ENCODE peak calls at places on chromosome 21, in eight cellular contexts. One of them, this sample, is unnamed.

GRCh38 chr21:15771311-15771710 is 41.5 kb downstream of the USP25 start:
- DNase-seq in sigmoid colon: no peak
- DNase-seq in psoas muscle: no peak
- DNase-seq in AG04450: no peak
- DNase-seq in tibial artery: no peak
- DNase-seq in ovary: no peak
- DNase-seq in upper lobe of left lung: no peak
- DNase-seq in HCT116: no peak
- DNase-seq in this sample: no peak

GRCh38 chr21:28283652-28284490 is 708.8 kb downstream of the LTN1 start:
- DNase-seq in psoas muscle: no peak
- DNase-seq in AG04450: peak
- DNase-seq in ovary: no peak
- DNase-seq in tibial artery: no peak
- DNase-seq in sigmoid colon: no peak
- DNase-seq in HCT116: no peak
- DNase-seq in upper lobe of left lung: no peak
- DNase-seq in this sample: no peak

GRCh38 chr21:15240846-15241245 is 176.0 kb upstream of the NRIP1 start:
- DNase-seq in ovary: no peak
- DNase-seq in tibial artery: no peak
- DNase-seq in psoas muscle: no peak
- DNase-seq in upper lobe of left lung: no peak
- DNase-seq in AG04450: no peak
- DNase-seq in HCT116: no peak
- DNase-seq in sigmoid colon: no peak
- DNase-seq in this sample: no peak

GRCh38 chr21:38965910-38966504 is 160.3 kb downstream of the ETS2 start:
- DNase-seq in ovary: peak
- DNase-seq in upper lobe of left lung: peak
- DNase-seq in psoas muscle: no peak
- DNase-seq in HCT116: no peak
- DNase-seq in AG04450: no peak
- DNase-seq in sigmoid colon: no peak
- DNase-seq in tibial artery: no peak
- DNase-seq in this sample: no peak

GRCh38 chr21:16908087-16908486 is 604.8 kb upstream of the CXADR start:
- DNase-seq in HCT116: no peak
- DNase-seq in tibial artery: no peak
- DNase-seq in AG04450: no peak
- DNase-seq in ovary: no peak
- DNase-seq in upper lobe of left lung: peak
- DNase-seq in sigmoid colon: peak
- DNase-seq in psoas muscle: no peak
- DNase-seq in this sample: no peak

GRCh38 chr21:39029086-39029772 is 154.0 kb downstream of the PSMG1 start:
- DNase-seq in HCT116: no peak
- DNase-seq in upper lobe of left lung: no peak
- DNase-seq in ovary: no peak
- DNase-seq in tibial artery: no peak
- DNase-seq in AG04450: peak
- DNase-seq in psoas muscle: no peak
- DNase-seq in sigmoid colon: peak
- DNase-seq in this sample: no peak

GRCh38 chr21:17782051-17782450 is 37.1 kb downstream of the C21orf91 start:
- DNase-seq in ovary: no peak
- DNase-seq in HCT116: no peak
- DNase-seq in AG04450: no peak
- DNase-seq in sigmoid colon: no peak
- DNase-seq in upper lobe of left lung: no peak
- DNase-seq in tibial artery: no peak
- DNase-seq in psoas muscle: no peak
- DNase-seq in this sample: no peak

GRCh38 chr21:19987671-19988070 is 1010.5 kb upstream of the NCAM2 start:
- DNase-seq in HCT116: no peak
- DNase-seq in psoas muscle: no peak
- DNase-seq in tibial artery: no peak
- DNase-seq in AG04450: no peak
- DNase-seq in ovary: no peak
- DNase-seq in upper lobe of left lung: no peak
- DNase-seq in sigmoid colon: no peak
- DNase-seq in this sample: no peak

GRCh38 chr21:39715804-39716397 is 29.1 kb upstream of the IGSF5 start:
- DNase-seq in tibial artery: peak
- DNase-seq in ovary: peak
- DNase-seq in psoas muscle: peak
- DNase-seq in upper lobe of left lung: peak
- DNase-seq in AG04450: peak
- DNase-seq in HCT116: peak
- DNase-seq in sigmoid colon: peak
- DNase-seq in this sample: peak

GRCh38 chr21:16454371-16454770 is 724.6 kb downstream of the USP25 start:
- DNase-seq in HCT116: no peak
- DNase-seq in AG04450: no peak
- DNase-seq in sigmoid colon: no peak
- DNase-seq in ovary: no peak
- DNase-seq in psoas muscle: no peak
- DNase-seq in upper lobe of left lung: no peak
- DNase-seq in tibial artery: no peak
- DNase-seq in this sample: no peak

GRCh38 chr21:17527711-17528110 is 14.9 kb downstream of the CXADR start:
- DNase-seq in upper lobe of left lung: no peak
- DNase-seq in HCT116: no peak
- DNase-seq in psoas muscle: no peak
- DNase-seq in ovary: no peak
- DNase-seq in AG04450: no peak
- DNase-seq in tibial artery: no peak
- DNase-seq in sigmoid colon: no peak
- DNase-seq in this sample: no peak

GRCh38 chr21:25528511-25528910 is 78.8 kb downstream of the MRPL39 start:
- DNase-seq in ovary: no peak
- DNase-seq in sigmoid colon: no peak
- DNase-seq in AG04450: no peak
- DNase-seq in tibial artery: no peak
- DNase-seq in psoas muscle: no peak
- DNase-seq in HCT116: no peak
- DNase-seq in upper lobe of left lung: no peak
- DNase-seq in this sample: no peak

GRCh38 chr21:30434033-30434631 is 4.1 kb downstream of the KRTAP13-4 start:
- DNase-seq in sigmoid colon: no peak
- DNase-seq in HCT116: no peak
- DNase-seq in upper lobe of left lung: no peak
- DNase-seq in AG04450: no peak
- DNase-seq in ovary: no peak
- DNase-seq in psoas muscle: no peak
- DNase-seq in tibial artery: no peak
- DNase-seq in this sample: no peak

GRCh38 chr21:24938592-24938991 is 668.7 kb downstream of the MRPL39 start:
- DNase-seq in HCT116: no peak
- DNase-seq in psoas muscle: no peak
- DNase-seq in sigmoid colon: no peak
- DNase-seq in ovary: no peak
- DNase-seq in AG04450: no peak
- DNase-seq in tibial artery: no peak
- DNase-seq in upper lobe of left lung: no peak
- DNase-seq in this sample: no peak

GRCh38 chr21:28445081-28445830 is 547.4 kb downstream of the LTN1 start:
- DNase-seq in psoas muscle: no peak
- DNase-seq in AG04450: peak
- DNase-seq in sigmoid colon: no peak
- DNase-seq in tibial artery: no peak
- DNase-seq in HCT116: no peak
- DNase-seq in ovary: no peak
- DNase-seq in upper lobe of left lung: no peak
- DNase-seq in this sample: no peak

GRCh38 chr21:29775462-29775861 is 164.3 kb downstream of the GRIK1 start:
- DNase-seq in HCT116: no peak
- DNase-seq in psoas muscle: no peak
- DNase-seq in ovary: no peak
- DNase-seq in AG04450: no peak
- DNase-seq in tibial artery: no peak
- DNase-seq in sigmoid colon: no peak
- DNase-seq in upper lobe of left lung: no peak
- DNase-seq in this sample: no peak

GRCh38 chr21:38954450-38955059 is 148.8 kb downstream of the ETS2 start:
- DNase-seq in AG04450: no peak
- DNase-seq in upper lobe of left lung: peak
- DNase-seq in sigmoid colon: no peak
- DNase-seq in HCT116: no peak
- DNase-seq in ovary: no peak
- DNase-seq in tibial artery: no peak
- DNase-seq in psoas muscle: no peak
- DNase-seq in this sample: no peak

GRCh38 chr21:37525810-37526209 is 159.2 kb downstream of the DYRK1A start:
- DNase-seq in upper lobe of left lung: no peak
- DNase-seq in HCT116: no peak
- DNase-seq in tibial artery: no peak
- DNase-seq in ovary: no peak
- DNase-seq in sigmoid colon: no peak
- DNase-seq in psoas muscle: no peak
- DNase-seq in AG04450: no peak
- DNase-seq in this sample: no peak

GRCh38 chr21:37527103-37527502 is 160.5 kb downstream of the DYRK1A start:
- DNase-seq in sigmoid colon: no peak
- DNase-seq in tibial artery: no peak
- DNase-seq in upper lobe of left lung: no peak
- DNase-seq in ovary: no peak
- DNase-seq in psoas muscle: no peak
- DNase-seq in HCT116: no peak
- DNase-seq in AG04450: no peak
- DNase-seq in this sample: no peak

GRCh38 chr21:37529649-37530048 is 163.1 kb downstream of the DYRK1A start:
- DNase-seq in upper lobe of left lung: no peak
- DNase-seq in tibial artery: no peak
- DNase-seq in psoas muscle: no peak
- DNase-seq in ovary: no peak
- DNase-seq in HCT116: no peak
- DNase-seq in sigmoid colon: no peak
- DNase-seq in AG04450: no peak
- DNase-seq in this sample: no peak

GRCh38 chr21:37527716-37528115 is 161.1 kb downstream of the DYRK1A start:
- DNase-seq in psoas muscle: no peak
- DNase-seq in sigmoid colon: no peak
- DNase-seq in tibial artery: no peak
- DNase-seq in upper lobe of left lung: no peak
- DNase-seq in AG04450: no peak
- DNase-seq in HCT116: no peak
- DNase-seq in ovary: no peak
- DNase-seq in this sample: no peak

GRCh38 chr21:37528150-37528937 is 161.8 kb downstream of the DYRK1A start:
- DNase-seq in sigmoid colon: no peak
- DNase-seq in upper lobe of left lung: no peak
- DNase-seq in AG04450: no peak
- DNase-seq in HCT116: no peak
- DNase-seq in psoas muscle: no peak
- DNase-seq in tibial artery: no peak
- DNase-seq in ovary: no peak
- DNase-seq in this sample: no peak
- TF ChIP-seq CTCF in sigmoid colon: no peak
- TF ChIP-seq CTCF in upper lobe of left lung: no peak
- TF ChIP-seq CTCF in AG04450: no peak
- TF ChIP-seq CTCF in HCT116: no peak
- TF ChIP-seq CTCF in psoas muscle: no peak
- TF ChIP-seq CTCF in tibial artery: no peak
- TF ChIP-seq CTCF in ovary: no peak
- TF ChIP-seq CTCF in this sample: no peak

DNA sequence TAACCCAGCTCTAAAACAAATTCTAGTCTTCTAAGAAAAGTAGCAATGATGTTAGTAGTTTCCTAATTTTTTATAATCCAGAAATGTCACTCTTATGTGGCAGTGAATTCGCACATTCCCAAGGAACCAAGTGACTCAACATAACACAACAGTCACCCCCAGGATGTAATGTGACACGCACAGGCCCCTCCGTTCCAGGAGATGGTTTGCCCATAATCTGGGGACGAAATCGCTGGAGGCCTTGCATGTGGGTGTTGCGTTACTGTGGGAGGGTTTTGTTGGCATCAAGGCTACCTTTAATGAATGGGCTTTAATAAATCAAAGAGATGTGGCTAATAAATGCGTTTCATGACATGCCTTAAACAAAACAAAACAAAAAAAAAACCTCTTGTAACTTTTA is 50.9 kb downstream of the EVA1C start:
- DNase-seq in psoas muscle: no peak
- DNase-seq in sigmoid colon: no peak
- DNase-seq in tibial artery: peak
- DNase-seq in upper lobe of left lung: no peak
- DNase-seq in ovary: no peak
- DNase-seq in HCT116: peak
- DNase-seq in AG04450: no peak
- DNase-seq in this sample: no peak
- H3K27ac ChIP-seq in psoas muscle: no peak
- H3K27ac ChIP-seq in sigmoid colon: peak
- H3K27ac ChIP-seq in tibial artery: peak
- H3K27ac ChIP-seq in upper lobe of left lung: peak
- H3K27ac ChIP-seq in ovary: peak
- H3K27ac ChIP-seq in HCT116: peak
- H3K27ac ChIP-seq in AG04450: peak
- H3K27ac ChIP-seq in this sample: no peak

DNA sequence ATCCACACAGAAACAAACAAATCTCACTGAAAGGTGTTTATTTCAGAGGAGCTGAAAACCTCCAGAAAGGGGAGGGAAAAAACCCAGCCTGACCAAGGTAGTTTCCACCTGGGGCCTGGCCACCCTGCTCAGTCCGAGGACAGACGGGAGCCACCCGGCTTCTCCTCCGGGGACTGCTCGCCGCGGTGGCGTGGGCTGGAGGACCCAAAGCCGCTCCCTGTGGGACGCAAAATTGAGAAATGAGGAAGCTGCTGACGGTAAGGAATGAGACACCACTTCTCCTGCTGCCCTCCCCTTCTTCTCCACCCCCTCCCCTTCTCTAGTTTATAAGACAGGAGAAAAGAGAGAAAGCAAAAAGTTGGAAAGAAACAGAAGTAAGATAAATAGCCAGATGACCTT is 12.7 kb downstream of the ITGB2 start:
- DNase-seq in psoas muscle: no peak
- DNase-seq in ovary: no peak
- DNase-seq in upper lobe of left lung: peak
- DNase-seq in sigmoid colon: no peak
- DNase-seq in tibial artery: no peak
- DNase-seq in HCT116: no peak
- DNase-seq in AG04450: no peak
- DNase-seq in this sample: no peak
- H3K4me3 ChIP-seq in psoas muscle: no peak
- H3K4me3 ChIP-seq in ovary: no peak
- H3K4me3 ChIP-seq in upper lobe of left lung: no peak
- H3K4me3 ChIP-seq in sigmoid colon: peak
- H3K4me3 ChIP-seq in tibial artery: peak
- H3K4me3 ChIP-seq in HCT116: no peak
- H3K4me3 ChIP-seq in AG04450: no peak
- H3K4me3 ChIP-seq in this sample: no peak

DNA sequence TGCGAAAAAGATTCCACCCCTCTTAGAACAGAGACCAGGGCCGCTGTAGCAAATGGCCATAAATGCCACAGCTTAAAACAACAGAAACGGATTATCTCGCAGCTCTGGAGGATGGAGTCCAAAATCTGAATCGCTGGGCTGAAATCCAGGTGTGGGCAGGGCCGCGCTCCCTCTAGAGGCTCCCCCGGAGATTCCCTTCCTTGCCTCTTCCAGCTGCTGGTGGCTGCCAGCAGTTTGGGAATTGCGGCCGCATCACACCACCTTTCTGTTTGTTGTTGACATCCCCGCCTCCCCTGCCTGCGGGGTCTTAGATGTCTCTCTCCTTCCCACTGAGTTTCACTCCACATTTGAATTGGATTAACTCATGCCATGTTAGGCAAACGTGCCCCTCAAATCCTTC is 15.6 kb downstream of the PDE9A start:
- DNase-seq in upper lobe of left lung: no peak
- DNase-seq in tibial artery: no peak
- DNase-seq in psoas muscle: no peak
- DNase-seq in ovary: peak
- DNase-seq in HCT116: no peak
- DNase-seq in AG04450: no peak
- DNase-seq in sigmoid colon: peak
- DNase-seq in this sample: no peak
- TF ChIP-seq CTCF in upper lobe of left lung: no peak
- TF ChIP-seq CTCF in tibial artery: no peak
- TF ChIP-seq CTCF in psoas muscle: no peak
- TF ChIP-seq CTCF in ovary: peak
- TF ChIP-seq CTCF in HCT116: no peak
- TF ChIP-seq CTCF in AG04450: no peak
- TF ChIP-seq CTCF in sigmoid colon: no peak
- TF ChIP-seq CTCF in this sample: no peak

This sample was measured in CD8-positive, alpha-beta T cell.